ENCODE peak calls at places on chromosomes 1 and 21, in eight cellular contexts. D is PC-3, Q is astrocyte, Y is hepatocyte, B is trophoblast cell, K is MM.1S, X is GM23338, I is fibroblast of lung. R is an unnamed sample. For H3K79me2, the result is how much of the 10 kb centered on the place peaks cover.

GRCh38 chr21:27371065-27371464 is 404.2 kb upstream of the ADAMTS5 start:
- DNase-seq in D (no peak), Q (no peak), Y (no peak), B (no peak), K (no peak), X (no peak), I (peak), R (no peak)

GRCh38 chr1:64000021-64000420 is 203.4 kb upstream of the UBE2U start:
- DNase-seq in D (peak), Q (peak), Y (no peak), B (no peak), K (no peak), X (peak), I (peak), R (no peak)

GRCh38 chr1:225777058-225777582 is 506 bp upstream of the SRP9 start:
- DNase-seq in D (peak), Q (no peak), Y (no peak), B (no peak), K (no peak), X (no peak), I (no peak), R (no peak)

GRCh38 chr1:29330856-29331255 is 94.5 kb downstream of the PTPRU start:
- DNase-seq in D (no peak), Q (no peak), Y (no peak), B (no peak), K (no peak), X (no peak), I (no peak), R (no peak)

GRCh38 chr1:212498243-212498642 is 65.5 kb downstream of the NENF start:
- DNase-seq in D (peak), Q (peak), Y (peak), B (peak), K (no peak), X (no peak), I (peak), R (no peak)

GRCh38 chr1:186617860-186618780 is 62.1 kb downstream of the PTGS2 start:
- DNase-seq in D (peak), Q (peak), Y (no peak), B (peak), K (peak), X (peak), I (peak), R (no peak)

GRCh38 chr21:37253991-37254390 is 13.1 kb downstream of the VPS26C start:
- DNase-seq in D (no peak), Q (peak), Y (no peak), B (no peak), K (no peak), X (no peak), I (peak), R (no peak)

GRCh38 chr1:20343149-20343936 is 52.7 kb downstream of the VWA5B1 start:
- DNase-seq in D (no peak), Q (no peak), Y (peak), B (no peak), K (no peak), X (peak), I (no peak), R (no peak)

GRCh38 chr1:75615664-75616435 is 4.9 kb upstream of the SLC44A5 start:
- DNase-seq in D (peak), Q (peak), Y (peak), B (peak), K (peak), X (peak), I (peak), R (peak)

GRCh38 chr1:196660912-196661311 is 9.1 kb downstream of the CFH start:
- DNase-seq in D (peak), Q (no peak), Y (peak), B (no peak), K (peak), X (peak), I (peak), R (peak)

GRCh38 chr1:228472655-228473054 is 14.5 kb upstream of the RNF187 start:
- DNase-seq in D (no peak), Q (peak), Y (no peak), B (no peak), K (peak), X (no peak), I (peak), R (peak)

GRCh38 chr21:17585875-17586450 is 26.7 kb downstream of the BTG3 start:
- DNase-seq in D (peak), Q (peak), Y (peak), B (peak), K (peak), X (peak), I (peak), R (peak)

GRCh38 chr1:200302893-200303250 is 107.0 kb downstream of the ZNF281 start:
- DNase-seq in D (peak), Q (no peak), Y (peak), B (no peak), K (no peak), X (peak), I (peak), R (peak)

GRCh38 chr1:6113745-6114144 is 66.4 kb downstream of the CHD5 start:
- DNase-seq in D (no peak), Q (no peak), Y (no peak), B (no peak), K (no peak), X (no peak), I (no peak), R (no peak)

GRCh38 chr1:245587435-245588105 is 432.8 kb downstream of the KIF26B start:
- DNase-seq in D (no peak), Q (no peak), Y (no peak), B (no peak), K (no peak), X (no peak), I (peak), R (no peak)

GRCh38 chr1:6701437-6702153 is at the start of gene DNAJC11:
- DNase-seq in D (peak), Q (peak), Y (peak), B (peak), K (peak), X (peak), I (peak), R (peak)

GRCh38 chr1:225746361-225747179 is 31.1 kb upstream of the SRP9 start:
- DNase-seq in D (peak), Q (peak), Y (peak), B (no peak), K (no peak), X (peak), I (peak), R (peak)

GRCh38 chr21:17925000-17925610 is 105.9 kb upstream of the C21orf91 start:
- DNase-seq in D (peak), Q (peak), Y (peak), B (peak), K (peak), X (peak), I (peak), R (peak)

GRCh38 chr1:42186172-42186571 is 21.6 kb upstream of the GUCA2A start:
- DNase-seq in D (no peak), Q (peak), Y (no peak), B (no peak), K (no peak), X (no peak), I (peak), R (peak)

GRCh38 chr1:204730826-204731459 is 45.4 kb upstream of the LRRN2 start:
- DNase-seq in D (peak), Q (no peak), Y (no peak), B (no peak), K (no peak), X (peak), I (no peak), R (no peak)

GRCh38 chr1:68120136-68120791 is 69.8 kb upstream of the DIRAS3 start:
- DNase-seq in D (peak), Q (peak), Y (peak), B (peak), K (peak), X (peak), I (peak), R (peak)

GRCh38 chr21:16968436-16968835 is 544.4 kb upstream of the CXADR start:
- DNase-seq in D (no peak), Q (no peak), Y (no peak), B (no peak), K (no peak), X (no peak), I (no peak), R (peak)

GRCh38 chr1:87333692-87334347 is 5.1 kb downstream of the LMO4 start:
- DNase-seq in D (no peak), Q (peak), Y (no peak), B (no peak), K (peak), X (no peak), I (peak), R (no peak)
- H3K79me2 ChIP-seq in D (half or more), Q (half or more), Y (half or more), B (under half), K (half or more), X (half or more), I (half or more), R (under half)

GRCh38 chr1:214280386-214281029 is 451 bp upstream of the SMYD2 start:
- DNase-seq in D (peak), Q (peak), Y (peak), B (peak), K (no peak), X (peak), I (peak), R (peak)

GRCh38 chr1:214281902-214282695 is 1.1 kb downstream of the SMYD2 start:
- DNase-seq in D (peak), Q (peak), Y (peak), B (no peak), K (peak), X (no peak), I (peak), R (no peak)

GRCh38 chr1:214281030-214281901 is at the start of gene SMYD2:
- DNase-seq in D (peak), Q (peak), Y (peak), B (peak), K (peak), X (peak), I (peak), R (peak)

GRCh38 chr1:214285622-214286440 is 4.9 kb downstream of the SMYD2 start:
- DNase-seq in D (no peak), Q (no peak), Y (no peak), B (no peak), K (peak), X (no peak), I (no peak), R (no peak)

DNA sequence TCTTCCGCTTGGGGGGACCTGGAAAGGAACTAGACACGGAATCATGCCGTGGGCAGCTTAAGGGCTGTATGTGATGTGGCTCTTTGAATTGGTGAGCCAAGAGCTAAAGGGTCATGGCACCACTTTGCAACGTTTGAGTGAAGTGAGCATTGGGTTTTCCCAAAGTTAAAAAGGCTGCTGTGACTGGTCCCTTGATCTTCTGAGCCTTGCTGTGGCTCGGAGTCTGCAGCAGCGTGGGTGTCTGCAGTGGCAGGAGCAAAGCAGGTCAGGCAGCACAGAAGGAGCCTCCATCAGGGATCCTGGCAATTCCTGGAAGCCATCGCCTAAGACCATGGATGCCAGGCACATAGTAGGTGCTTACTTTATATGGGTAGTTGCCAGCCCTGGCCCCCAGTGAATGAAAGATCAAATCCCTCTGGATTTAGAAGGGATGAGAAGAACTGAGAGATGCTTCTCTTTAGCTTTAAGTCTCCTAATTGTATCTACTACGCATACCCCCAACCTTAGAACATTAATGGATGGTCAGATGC is 1.8 kb downstream of the SMYD2 start:
- DNase-seq in D (no peak), Q (no peak), Y (no peak), B (no peak), K (no peak), X (no peak), I (no peak), R (no peak)
- H3K4me3 ChIP-seq in D (peak), Q (no peak), Y (no peak), B (no peak), K (no peak), X (no peak), I (no peak), R (no peak)

GRCh38 chr21:42465008-42465878 is 30.8 kb downstream of the RSPH1 start:
- DNase-seq in D (no peak), Q (no peak), Y (peak), B (no peak), K (peak), X (no peak), I (no peak), R (no peak)
- H3K4me2 ChIP-seq in D (no peak), Q (peak), Y (no peak), B (no peak), K (peak), X (no peak), I (no peak), R (no peak)

GRCh38 chr1:34037856-34038255 is 127.2 kb downstream of the CSMD2 start:
- DNase-seq in D (no peak), Q (no peak), Y (no peak), B (no peak), K (no peak), X (peak), I (no peak), R (no peak)
- H3K79me2 ChIP-seq in D (under half), Q (under half), Y (under half), B (under half), K (under half), X (under half), I (under half), R (under half)

GRCh38 chr1:31762726-31763670 is 1.1 kb downstream of the ADGRB2 start:
- DNase-seq in D (peak), Q (no peak), Y (peak), B (no peak), K (peak), X (peak), I (peak), R (peak)

GRCh38 chr1:31760901-31761470 is 3.2 kb downstream of the ADGRB2 start:
- DNase-seq in D (peak), Q (peak), Y (peak), B (peak), K (no peak), X (peak), I (peak), R (no peak)

GRCh38 chr1:31762323-31762722 is 1.8 kb downstream of the ADGRB2 start:
- DNase-seq in D (no peak), Q (no peak), Y (no peak), B (no peak), K (no peak), X (no peak), I (no peak), R (no peak)

GRCh38 chr1:31760422-31760900 is 3.7 kb downstream of the ADGRB2 start:
- DNase-seq in D (peak), Q (no peak), Y (peak), B (no peak), K (no peak), X (peak), I (no peak), R (no peak)

DNA sequence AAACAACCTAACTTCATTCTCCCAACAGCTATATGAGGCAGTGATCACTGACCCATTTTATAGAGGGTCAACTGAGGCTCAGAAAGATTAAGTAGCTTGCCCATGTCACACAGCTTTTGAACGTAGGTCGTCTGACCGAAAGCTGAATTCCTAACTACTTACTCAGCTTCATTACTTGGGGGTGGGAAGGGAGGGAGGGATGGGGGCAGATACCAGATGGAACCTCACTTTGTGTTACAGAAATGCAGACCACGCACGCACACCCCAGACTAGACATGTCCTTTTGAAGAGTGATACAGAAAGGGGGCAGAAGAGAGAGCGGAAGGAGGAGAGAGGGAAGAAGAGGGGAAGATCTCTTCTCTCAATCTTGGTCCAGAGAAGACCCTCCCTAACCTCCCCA is 2.3 kb downstream of the ADGRB2 start:
- DNase-seq in D (peak), Q (peak), Y (no peak), B (no peak), K (no peak), X (no peak), I (peak), R (no peak)
- H3K4me3 ChIP-seq in D (peak), Q (peak), Y (no peak), B (no peak), K (no peak), X (peak), I (peak), R (no peak)

GRCh38 chr1:12163210-12163609 is 3.6 kb upstream of the TNFRSF1B start:
- DNase-seq in D (no peak), Q (no peak), Y (no peak), B (no peak), K (no peak), X (no peak), I (no peak), R (no peak)

GRCh38 chr1:12161324-12161661 is 5.5 kb upstream of the TNFRSF1B start:
- DNase-seq in D (no peak), Q (no peak), Y (no peak), B (no peak), K (no peak), X (no peak), I (no peak), R (no peak)

GRCh38 chr1:12165342-12165741 is 1.4 kb upstream of the TNFRSF1B start:
- DNase-seq in D (no peak), Q (no peak), Y (no peak), B (peak), K (no peak), X (no peak), I (no peak), R (no peak)

GRCh38 chr1:12161662-12162458 is 4.9 kb upstream of the TNFRSF1B start:
- DNase-seq in D (peak), Q (peak), Y (peak), B (peak), K (peak), X (no peak), I (peak), R (peak)

DNA sequence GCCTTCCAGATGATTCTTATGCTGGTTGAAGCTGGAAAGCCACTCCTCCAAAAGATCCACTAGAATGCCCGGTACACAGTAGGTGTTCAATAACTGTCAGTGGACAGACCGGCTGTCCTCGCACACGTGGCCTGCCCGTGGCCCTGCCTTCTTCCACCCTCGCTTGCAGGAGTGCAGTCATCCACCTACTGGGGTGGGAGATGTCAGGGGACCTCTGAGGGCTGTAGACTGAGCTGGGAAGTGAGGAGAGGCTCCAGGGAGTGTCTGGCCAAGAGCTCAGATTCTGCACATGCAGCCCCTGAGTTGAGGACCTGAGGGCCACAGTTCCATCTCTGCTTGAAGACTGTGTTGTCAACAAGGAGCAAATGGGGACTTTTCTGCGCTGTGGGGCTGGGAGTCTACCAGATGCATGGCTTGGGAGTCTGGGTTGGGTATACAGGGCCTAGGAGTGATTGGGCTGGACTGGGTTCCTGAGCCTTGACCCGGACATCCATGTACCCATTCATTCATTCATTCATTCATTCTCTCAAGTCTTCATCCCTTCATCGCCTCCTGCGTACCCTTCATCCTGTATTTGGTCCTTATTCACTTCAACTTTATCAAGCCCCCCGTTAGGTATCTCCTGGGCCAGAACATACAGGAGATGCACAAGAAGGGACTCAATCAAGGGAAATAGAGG is 4.2 kb upstream of the TNFRSF1B start:
- DNase-seq in D (no peak), Q (no peak), Y (no peak), B (no peak), K (no peak), X (no peak), I (no peak), R (no peak)
- H3K4me2 ChIP-seq in D (peak), Q (peak), Y (no peak), B (no peak), K (peak), X (no peak), I (no peak), R (no peak)